ENCODE peak calls at places on chromosomes 7 and 10, in seven cellular contexts. One of them, this sample, is unnamed.

GRCh38 chr10:483266-483665 is 206.2 kb downstream of the DIP2C start:
- DNase-seq in ovary: no peak
- DNase-seq in NCI-H748 treated with DMSO at 0.1 percent for 48 hours: no peak
- DNase-seq in PC-9: no peak
- DNase-seq in neural crest cell: no peak
- DNase-seq in H7: no peak
- DNase-seq in fibroblast of the conjunctiva: no peak
- DNase-seq in this sample: no peak

GRCh38 chr10:122462533-122463465 is 1.4 kb downstream of the HTRA1 start:
- DNase-seq in ovary: peak; percentile 71
- DNase-seq in NCI-H748 treated with DMSO at 0.1 percent for 48 hours: no peak
- DNase-seq in PC-9: no peak
- DNase-seq in neural crest cell: no peak
- DNase-seq in H7: peak; percentile 67
- DNase-seq in fibroblast of the conjunctiva: no peak
- DNase-seq in this sample: peak; percentile 31

GRCh38 chr7:44761207-44762161 is 12.8 kb downstream of the ZMIZ2 start:
- DNase-seq in ovary: peak; percentile 63
- DNase-seq in NCI-H748 treated with DMSO at 0.1 percent for 48 hours: no peak
- DNase-seq in PC-9: no peak
- DNase-seq in neural crest cell: no peak
- DNase-seq in H7: peak; percentile 89
- DNase-seq in fibroblast of the conjunctiva: no peak
- DNase-seq in this sample: peak; percentile 90

GRCh38 chr7:137847418-137848050 is 760 bp upstream of the DGKI start:
- DNase-seq in ovary: no peak
- DNase-seq in NCI-H748 treated with DMSO at 0.1 percent for 48 hours: no peak
- DNase-seq in PC-9: no peak
- DNase-seq in neural crest cell: peak; percentile 3
- DNase-seq in H7: no peak
- DNase-seq in fibroblast of the conjunctiva: no peak
- DNase-seq in this sample: no peak

GRCh38 chr10:101222683-101223273 is 6.5 kb downstream of the LBX1 start:
- DNase-seq in ovary: no peak
- DNase-seq in NCI-H748 treated with DMSO at 0.1 percent for 48 hours: no peak
- DNase-seq in PC-9: no peak
- DNase-seq in neural crest cell: no peak
- DNase-seq in H7: peak; percentile 69
- DNase-seq in fibroblast of the conjunctiva: no peak
- DNase-seq in this sample: peak; percentile 29

GRCh38 chr7:105703207-105703930 is 122.1 kb upstream of the EFCAB10 start:
- DNase-seq in ovary: no peak
- DNase-seq in NCI-H748 treated with DMSO at 0.1 percent for 48 hours: no peak
- DNase-seq in PC-9: no peak
- DNase-seq in neural crest cell: no peak
- DNase-seq in H7: no peak
- DNase-seq in fibroblast of the conjunctiva: no peak
- DNase-seq in this sample: no peak

GRCh38 chr10:104521901-104522827 is 118.9 kb upstream of the SORCS3 start:
- DNase-seq in ovary: no peak
- DNase-seq in NCI-H748 treated with DMSO at 0.1 percent for 48 hours: no peak
- DNase-seq in PC-9: no peak
- DNase-seq in neural crest cell: no peak
- DNase-seq in H7: no peak
- DNase-seq in fibroblast of the conjunctiva: no peak
- DNase-seq in this sample: no peak

GRCh38 chr10:113997428-113997827 is 46.2 kb upstream of the ADRB1 start:
- DNase-seq in ovary: no peak
- DNase-seq in NCI-H748 treated with DMSO at 0.1 percent for 48 hours: no peak
- DNase-seq in PC-9: no peak
- DNase-seq in neural crest cell: no peak
- DNase-seq in H7: no peak
- DNase-seq in fibroblast of the conjunctiva: no peak
- DNase-seq in this sample: peak; percentile 74

GRCh38 chr7:7519528-7519927 is 16.1 kb downstream of the COL28A1 start:
- DNase-seq in ovary: no peak
- DNase-seq in NCI-H748 treated with DMSO at 0.1 percent for 48 hours: no peak
- DNase-seq in PC-9: no peak
- DNase-seq in neural crest cell: no peak
- DNase-seq in H7: no peak
- DNase-seq in fibroblast of the conjunctiva: no peak
- DNase-seq in this sample: no peak

GRCh38 chr7:153696242-153696641 is 356.0 kb upstream of the DPP6 start:
- DNase-seq in ovary: no peak
- DNase-seq in NCI-H748 treated with DMSO at 0.1 percent for 48 hours: no peak
- DNase-seq in PC-9: no peak
- DNase-seq in neural crest cell: no peak
- DNase-seq in H7: peak; percentile 20
- DNase-seq in fibroblast of the conjunctiva: no peak
- DNase-seq in this sample: no peak

GRCh38 chr7:979886-980571 is 3.0 kb upstream of the CYP2W1 start:
- DNase-seq in ovary: no peak
- DNase-seq in NCI-H748 treated with DMSO at 0.1 percent for 48 hours: no peak
- DNase-seq in PC-9: no peak
- DNase-seq in neural crest cell: no peak
- DNase-seq in H7: peak; percentile 82
- DNase-seq in fibroblast of the conjunctiva: no peak
- DNase-seq in this sample: no peak

GRCh38 chr7:7821517-7821916 is 103.1 kb upstream of the RPA3 start:
- DNase-seq in ovary: no peak
- DNase-seq in NCI-H748 treated with DMSO at 0.1 percent for 48 hours: no peak
- DNase-seq in PC-9: no peak
- DNase-seq in neural crest cell: no peak
- DNase-seq in H7: no peak
- DNase-seq in fibroblast of the conjunctiva: no peak
- DNase-seq in this sample: no peak

GRCh38 chr10:82778908-82779307 is 903.9 kb downstream of the NRG3 start:
- DNase-seq in ovary: no peak
- DNase-seq in NCI-H748 treated with DMSO at 0.1 percent for 48 hours: no peak
- DNase-seq in PC-9: no peak
- DNase-seq in neural crest cell: no peak
- DNase-seq in H7: no peak
- DNase-seq in fibroblast of the conjunctiva: no peak
- DNase-seq in this sample: no peak

GRCh38 chr7:8214162-8214897 is 47.6 kb downstream of the ICA1 start:
- DNase-seq in ovary: no peak
- DNase-seq in NCI-H748 treated with DMSO at 0.1 percent for 48 hours: no peak
- DNase-seq in PC-9: no peak
- DNase-seq in neural crest cell: no peak
- DNase-seq in H7: no peak
- DNase-seq in fibroblast of the conjunctiva: peak; percentile 13
- DNase-seq in this sample: peak; percentile 31

GRCh38 chr7:19390795-19391194 is 245.6 kb upstream of the FERD3L start:
- DNase-seq in ovary: no peak
- DNase-seq in NCI-H748 treated with DMSO at 0.1 percent for 48 hours: no peak
- DNase-seq in PC-9: no peak
- DNase-seq in neural crest cell: no peak
- DNase-seq in H7: no peak
- DNase-seq in fibroblast of the conjunctiva: no peak
- DNase-seq in this sample: no peak

GRCh38 chr10:28962768-28963167 is 285.4 kb downstream of the BAMBI start:
- DNase-seq in ovary: no peak
- DNase-seq in NCI-H748 treated with DMSO at 0.1 percent for 48 hours: no peak
- DNase-seq in PC-9: no peak
- DNase-seq in neural crest cell: no peak
- DNase-seq in H7: no peak
- DNase-seq in fibroblast of the conjunctiva: no peak
- DNase-seq in this sample: no peak

GRCh38 chr10:78263521-78263988 is 229.9 kb downstream of the RPS24 start:
- DNase-seq in ovary: no peak
- DNase-seq in NCI-H748 treated with DMSO at 0.1 percent for 48 hours: no peak
- DNase-seq in PC-9: no peak
- DNase-seq in neural crest cell: no peak
- DNase-seq in H7: no peak
- DNase-seq in fibroblast of the conjunctiva: peak; percentile 24
- DNase-seq in this sample: no peak

GRCh38 chr10:103082683-103083082 is 110.4 kb downstream of the NT5C2 start:
- DNase-seq in ovary: no peak
- DNase-seq in NCI-H748 treated with DMSO at 0.1 percent for 48 hours: no peak
- DNase-seq in PC-9: no peak
- DNase-seq in neural crest cell: no peak
- DNase-seq in H7: no peak
- DNase-seq in fibroblast of the conjunctiva: no peak
- DNase-seq in this sample: no peak

GRCh38 chr7:112007185-112007584 is 199.0 kb downstream of the DOCK4 start:
- DNase-seq in ovary: no peak
- DNase-seq in NCI-H748 treated with DMSO at 0.1 percent for 48 hours: no peak
- DNase-seq in PC-9: no peak
- DNase-seq in neural crest cell: no peak
- DNase-seq in H7: no peak
- DNase-seq in fibroblast of the conjunctiva: no peak
- DNase-seq in this sample: no peak

GRCh38 chr7:29970158-29970557 is 19.4 kb downstream of the SCRN1 start:
- DNase-seq in ovary: no peak
- DNase-seq in NCI-H748 treated with DMSO at 0.1 percent for 48 hours: no peak
- DNase-seq in PC-9: no peak
- DNase-seq in neural crest cell: no peak
- DNase-seq in H7: no peak
- DNase-seq in fibroblast of the conjunctiva: no peak
- DNase-seq in this sample: no peak

GRCh38 chr10:30116254-30116573 is 56.8 kb upstream of the JCAD start:
- DNase-seq in ovary: no peak
- DNase-seq in NCI-H748 treated with DMSO at 0.1 percent for 48 hours: no peak
- DNase-seq in PC-9: no peak
- DNase-seq in neural crest cell: no peak
- DNase-seq in H7: no peak
- DNase-seq in fibroblast of the conjunctiva: no peak
- DNase-seq in this sample: peak; percentile 6

GRCh38 chr7:142632291-142633134 is 116.8 kb upstream of the PRSS1 start:
- DNase-seq in ovary: peak; percentile 21
- DNase-seq in NCI-H748 treated with DMSO at 0.1 percent for 48 hours: peak; percentile 48
- DNase-seq in PC-9: peak; percentile 70
- DNase-seq in neural crest cell: peak; percentile 61
- DNase-seq in H7: peak; percentile 82
- DNase-seq in fibroblast of the conjunctiva: peak; percentile 47
- DNase-seq in this sample: no peak

GRCh38 chr10:3471927-3472704 is 299.5 kb upstream of the PITRM1 start:
- DNase-seq in ovary: no peak
- DNase-seq in NCI-H748 treated with DMSO at 0.1 percent for 48 hours: no peak
- DNase-seq in PC-9: peak; percentile 80
- DNase-seq in neural crest cell: peak; percentile 26
- DNase-seq in H7: no peak
- DNase-seq in fibroblast of the conjunctiva: no peak
- DNase-seq in this sample: peak; percentile 43

GRCh38 chr10:53601260-53601875 is 828.8 kb upstream of the MBL2 start:
- DNase-seq in ovary: no peak
- DNase-seq in NCI-H748 treated with DMSO at 0.1 percent for 48 hours: peak; percentile 52
- DNase-seq in PC-9: peak; percentile 39
- DNase-seq in neural crest cell: no peak
- DNase-seq in H7: peak; percentile 2
- DNase-seq in fibroblast of the conjunctiva: peak; percentile 16
- DNase-seq in this sample: no peak

GRCh38 chr7:123024989-123025758 is 29.7 kb upstream of the TAS2R16 start:
- DNase-seq in ovary: no peak
- DNase-seq in NCI-H748 treated with DMSO at 0.1 percent for 48 hours: no peak
- DNase-seq in PC-9: no peak
- DNase-seq in neural crest cell: no peak
- DNase-seq in H7: no peak
- DNase-seq in fibroblast of the conjunctiva: no peak
- DNase-seq in this sample: no peak

GRCh38 chr10:67539312-67539711 is 156.7 kb downstream of the CTNNA3 start:
- DNase-seq in ovary: no peak
- DNase-seq in NCI-H748 treated with DMSO at 0.1 percent for 48 hours: no peak
- DNase-seq in PC-9: no peak
- DNase-seq in neural crest cell: no peak
- DNase-seq in H7: no peak
- DNase-seq in fibroblast of the conjunctiva: peak; percentile 55
- DNase-seq in this sample: no peak

GRCh38 chr7:134024729-134025128 is 102.4 kb upstream of the LRGUK start:
- DNase-seq in ovary: no peak
- DNase-seq in NCI-H748 treated with DMSO at 0.1 percent for 48 hours: no peak
- DNase-seq in PC-9: no peak
- DNase-seq in neural crest cell: no peak
- DNase-seq in H7: no peak
- DNase-seq in fibroblast of the conjunctiva: no peak
- DNase-seq in this sample: no peak

GRCh38 chr10:127195571-127196226 is 692 bp downstream of the INSYN2A start:
- DNase-seq in ovary: no peak
- DNase-seq in NCI-H748 treated with DMSO at 0.1 percent for 48 hours: no peak
- DNase-seq in PC-9: no peak
- DNase-seq in neural crest cell: peak; percentile 16
- DNase-seq in H7: peak; percentile 86
- DNase-seq in fibroblast of the conjunctiva: no peak
- DNase-seq in this sample: no peak

GRCh38 chr10:47447209-47447608 is 36.7 kb downstream of the ANXA8 start:
- DNase-seq in ovary: no peak
- DNase-seq in NCI-H748 treated with DMSO at 0.1 percent for 48 hours: no peak
- DNase-seq in PC-9: no peak
- DNase-seq in neural crest cell: no peak
- DNase-seq in H7: no peak
- DNase-seq in fibroblast of the conjunctiva: no peak
- DNase-seq in this sample: no peak

GRCh38 chr7:2508327-2509231 is 11.0 kb upstream of the LFNG start:
- DNase-seq in ovary: no peak
- DNase-seq in NCI-H748 treated with DMSO at 0.1 percent for 48 hours: no peak
- DNase-seq in PC-9: peak; percentile 68
- DNase-seq in neural crest cell: no peak
- DNase-seq in H7: no peak
- DNase-seq in fibroblast of the conjunctiva: no peak
- DNase-seq in this sample: no peak

GRCh38 chr7:50348469-50349162 is 44.1 kb downstream of the IKZF1 start:
- DNase-seq in ovary: no peak
- DNase-seq in NCI-H748 treated with DMSO at 0.1 percent for 48 hours: no peak
- DNase-seq in PC-9: no peak
- DNase-seq in neural crest cell: no peak
- DNase-seq in H7: no peak
- DNase-seq in fibroblast of the conjunctiva: no peak
- DNase-seq in this sample: no peak

GRCh38 chr7:136198168-136198567 is 221.0 kb upstream of the MTPN start:
- DNase-seq in ovary: no peak
- DNase-seq in NCI-H748 treated with DMSO at 0.1 percent for 48 hours: no peak
- DNase-seq in PC-9: no peak
- DNase-seq in neural crest cell: no peak
- DNase-seq in H7: no peak
- DNase-seq in fibroblast of the conjunctiva: no peak
- DNase-seq in this sample: no peak

GRCh38 chr7:118259115-118259514 is 34.6 kb downstream of the ANKRD7 start:
- DNase-seq in ovary: no peak
- DNase-seq in NCI-H748 treated with DMSO at 0.1 percent for 48 hours: no peak
- DNase-seq in PC-9: no peak
- DNase-seq in neural crest cell: no peak
- DNase-seq in H7: no peak
- DNase-seq in fibroblast of the conjunctiva: no peak
- DNase-seq in this sample: no peak

GRCh38 chr7:79471283-79471682 is 17.8 kb upstream of the MAGI2 start:
- DNase-seq in ovary: no peak
- DNase-seq in NCI-H748 treated with DMSO at 0.1 percent for 48 hours: no peak
- DNase-seq in PC-9: no peak
- DNase-seq in neural crest cell: no peak
- DNase-seq in H7: no peak
- DNase-seq in fibroblast of the conjunctiva: no peak
- DNase-seq in this sample: no peak

GRCh38 chr7:5677538-5678294 is 103.7 kb downstream of the RNF216 start:
- DNase-seq in ovary: peak; percentile 74
- DNase-seq in NCI-H748 treated with DMSO at 0.1 percent for 48 hours: no peak
- DNase-seq in PC-9: peak; percentile 62
- DNase-seq in neural crest cell: peak; percentile 49
- DNase-seq in H7: peak; percentile 78
- DNase-seq in fibroblast of the conjunctiva: peak; percentile 70
- DNase-seq in this sample: no peak

GRCh38 chr10:116690356-116691078 is 51.8 kb downstream of the HSPA12A start:
- DNase-seq in ovary: peak; percentile 76
- DNase-seq in NCI-H748 treated with DMSO at 0.1 percent for 48 hours: no peak
- DNase-seq in PC-9: no peak
- DNase-seq in neural crest cell: peak; percentile 34
- DNase-seq in H7: peak; percentile 77
- DNase-seq in fibroblast of the conjunctiva: no peak
- DNase-seq in this sample: peak; percentile 35

GRCh38 chr7:115679976-115680375 is 350.6 kb downstream of the TFEC start:
- DNase-seq in ovary: no peak
- DNase-seq in NCI-H748 treated with DMSO at 0.1 percent for 48 hours: no peak
- DNase-seq in PC-9: no peak
- DNase-seq in neural crest cell: peak; percentile 5
- DNase-seq in H7: no peak
- DNase-seq in fibroblast of the conjunctiva: peak; percentile 61
- DNase-seq in this sample: no peak